ENCODE peak calls at places on chromosomes 2 and 18, in five cellular contexts. K is caudate nucleus; U is dorsolateral prefrontal cortex; W is progenitor cell of endocrine pancreas; H is CD8-positive, alpha-beta memory T cell. O is an unnamed sample.

GRCh38 chr2:15302154-15302553 is 259.0 kb downstream of the NBAS start:
- DNase-seq in K (no peak), U (no peak), W (no peak), H (no peak), O (no peak)

GRCh38 chr2:9535177-9535576 is 20.5 kb downstream of the ADAM17 start:
- DNase-seq in K (no peak), U (no peak), W (no peak), H (no peak), O (no peak)

GRCh38 chr18:46767217-46767616 is 10.4 kb upstream of the ST8SIA5 start:
- DNase-seq in K (no peak), U (no peak), W (no peak), H (no peak), O (no peak)

GRCh38 chr2:143068094-143068890 is 60.9 kb upstream of the ARHGAP15 start:
- DNase-seq in K (no peak), U (no peak), W (no peak), H (no peak), O (no peak)

GRCh38 chr2:128436498-128437180 is 118.0 kb upstream of the HS6ST1 start:
- DNase-seq in K (no peak), U (no peak), W (no peak), H (no peak), O (no peak)

GRCh38 chr2:69668598-69668997 is 25.1 kb upstream of the AAK1 start:
- DNase-seq in K (no peak), U (no peak), W (no peak), H (no peak), O (no peak)

GRCh38 chr2:135490381-135490780 is 40.6 kb downstream of the ZRANB3 start:
- DNase-seq in K (no peak), U (no peak), W (no peak), H (no peak), O (no peak)

GRCh38 chr2:8252997-8253694 is 428.7 kb upstream of the ID2 start:
- DNase-seq in K (no peak), U (no peak), W (no peak), H (no peak), O (no peak)

GRCh38 chr2:172988728-172989127 is 86.9 kb upstream of the MAP3K20 start:
- DNase-seq in K (no peak), U (no peak), W (no peak), H (no peak), O (no peak)

GRCh38 chr2:36785179-36785795 is 88.8 kb downstream of the VIT start:
- DNase-seq in K (peak), U (peak), W (peak), H (peak), O (peak)

GRCh38 chr2:42827647-42828486 is 35.5 kb upstream of the HAAO start:
- DNase-seq in K (peak), U (peak), W (peak), H (peak), O (peak)